ENCODE peak calls at places on chromosomes 16 and 17, in five cellular contexts. E is H1, L is HepG2, X is GM12878, N is NT2/D1. D is an unnamed sample.

GRCh38 chr17:67506966-67507365 is 129.9 kb downstream of the PITPNC1 start:
- DNase-seq in E (no peak), N (no peak), L (no peak), X (no peak), D (no peak)

GRCh38 chr17:16934836-16935235 is 37.1 kb downstream of the TNFRSF13B start:
- DNase-seq in X (no peak), L (no peak), E (no peak), N (no peak), D (no peak)

GRCh38 chr17:4394208-4395110 is 28.0 kb upstream of the UBE2G1 start:
- DNase-seq in E (no peak), N (no peak), X (no peak), L (no peak), D (no peak)

GRCh38 chr16:77660311-77660710 is 62.0 kb upstream of the NUDT7 start:
- DNase-seq in X (no peak), L (peak), N (peak), E (peak), D (peak)

GRCh38 chr16:3878610-3879009 is 1.9 kb downstream of the CREBBP start:
- DNase-seq in L (no peak), E (no peak), X (no peak), N (no peak), D (no peak)

GRCh38 chr17:41624208-41625101 is at the start of gene KRT17:
- DNase-seq in X (no peak), N (no peak), L (no peak), E (no peak), D (no peak)

GRCh38 chr16:61968242-61968978 is 67.8 kb downstream of the CDH8 start:
- DNase-seq in X (no peak), N (no peak), L (no peak), E (no peak), D (no peak)

GRCh38 chr16:79656537-79657115 is 56.1 kb upstream of the MAF start:
- DNase-seq in X (no peak), N (no peak), L (no peak), E (no peak), D (no peak)

GRCh38 chr16:1316033-1316405 is 6.6 kb downstream of the UBE2I start:
- DNase-seq in L (no peak), N (no peak), X (no peak), E (no peak), D (no peak)

DNA sequence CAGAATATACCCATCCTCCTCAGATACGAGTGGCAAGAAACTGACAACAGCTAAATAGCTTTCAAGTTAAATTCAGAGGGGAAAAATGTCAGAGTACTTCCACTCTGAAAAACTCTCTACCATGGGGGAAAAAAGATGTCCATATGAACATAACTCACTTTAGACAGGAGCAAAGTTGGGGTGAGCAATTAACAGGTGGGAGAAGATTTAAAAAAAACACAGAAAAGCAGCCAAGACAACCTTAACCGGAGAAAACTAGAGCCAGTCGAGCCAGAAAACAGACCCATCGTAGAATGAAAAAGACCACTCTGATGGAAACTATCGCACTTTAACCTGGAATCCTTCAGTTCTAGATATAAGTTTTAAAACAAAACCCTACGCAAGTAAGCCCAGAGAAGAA is 833 bp downstream of the TERF2 start:
- DNase-seq in E (no peak), X (no peak), L (no peak), N (no peak), D (no peak)
- TF ChIP-seq SUZ12 in E (no peak), X (no peak), L (no peak), N (no peak), D (no peak)

GRCh38 chr17:60604686-60605334 is 4.8 kb downstream of the PPM1D start:
- DNase-seq in X (no peak), L (no peak), N (no peak), E (peak), D (no peak)
- TF ChIP-seq SUZ12 in X (no peak), L (no peak), N (no peak), E (no peak), D (no peak)

GRCh38 chr17:55812323-55812722 is 61.5 kb downstream of the PCTP start:
- DNase-seq in X (no peak), L (no peak), E (no peak), N (no peak), D (no peak)

GRCh38 chr17:55811536-55811935 is 60.7 kb downstream of the PCTP start:
- DNase-seq in E (no peak), L (no peak), X (no peak), N (no peak), D (no peak)

DNA sequence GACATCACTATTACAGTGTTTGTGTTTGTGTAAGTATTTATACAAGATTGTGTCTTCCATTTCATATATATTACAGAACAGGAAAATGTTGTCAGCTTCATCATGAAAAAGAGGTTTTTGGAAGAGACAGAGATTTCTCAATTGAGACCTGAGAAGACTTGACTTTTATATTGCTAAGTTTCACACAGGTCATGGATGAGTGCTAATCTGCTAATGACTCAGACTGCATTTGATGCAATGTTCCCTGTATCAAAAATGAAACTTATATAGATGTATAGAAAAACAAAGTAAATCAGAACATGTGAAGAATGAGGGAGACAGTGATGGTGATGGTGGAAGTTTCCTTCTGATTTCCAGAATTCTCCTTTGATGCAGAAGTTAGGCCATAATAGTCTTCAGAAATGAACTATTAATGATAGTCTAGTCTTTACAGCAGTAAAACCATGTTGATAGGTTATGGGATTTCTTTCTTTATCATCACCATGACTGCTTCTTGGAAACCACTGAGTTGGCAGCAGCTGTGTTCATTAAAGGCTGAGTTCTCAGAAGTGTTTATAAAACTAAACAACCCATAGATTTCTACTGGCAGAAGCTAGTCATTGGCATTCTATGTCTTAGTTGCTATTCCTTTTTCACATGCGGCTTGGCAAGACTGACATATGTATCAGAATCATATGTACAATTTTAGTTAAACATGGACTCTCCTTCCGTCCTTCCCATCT is 56.1 kb downstream of the PCTP start:
- DNase-seq in X (no peak), N (no peak), E (no peak), L (no peak), D (no peak)
- TF ChIP-seq SUZ12 in X (no peak), N (no peak), E (no peak), L (no peak), D (no peak)

GRCh38 chr16:2715519-2715918 is 4.5 kb downstream of the PRSS27 start:
- DNase-seq in X (no peak), E (peak), N (no peak), L (no peak), D (no peak)
- TF ChIP-seq SUZ12 in X (no peak), E (no peak), N (no peak), L (no peak), D (no peak)

GRCh38 chr17:75828051-75828400 is 16.2 kb downstream of the UNC13D start:
- DNase-seq in E (no peak), N (no peak), X (no peak), L (no peak), D (no peak)
- TF ChIP-seq SUZ12 in E (no peak), N (no peak), X (no peak), L (no peak), D (no peak)

GRCh38 chr16:85809645-85810044 is 10.2 kb downstream of the COX4I1 start:
- DNase-seq in X (no peak), E (no peak), L (no peak), N (no peak), D (no peak)
- TF ChIP-seq SUZ12 in X (no peak), E (no peak), L (no peak), N (no peak), D (no peak)

GRCh38 chr17:27807567-27808470 is 7.5 kb upstream of the NOS2 start:
- DNase-seq in X (peak), E (no peak), L (no peak), N (no peak), D (no peak)
- TF ChIP-seq SUZ12 in X (no peak), E (no peak), L (no peak), N (no peak), D (no peak)

D was measured in HEK293T.